ENCODE peak calls at places on chromosomes 4 and X, in eight cellular contexts. G, J, E, Z, B, V, N and R are unnamed samples.

GRCh38 chrX:29432534-29432933 is 782.8 kb upstream of the MAGEB2 start:
- DNase-seq in J (no peak), E (no peak), Z (no peak), V (no peak), B (no peak), N (no peak), G (no peak), R (no peak)

GRCh38 chr4:184198190-184198589 is 19.5 kb downstream of the ENPP6 start:
- DNase-seq in B (no peak), G (no peak), N (no peak), J (no peak), Z (no peak), E (no peak), V (no peak), R (no peak)

GRCh38 chr4:19540859-19541258 is 710.8 kb upstream of the SLIT2 start:
- DNase-seq in J (no peak), V (no peak), G (no peak), N (no peak), E (no peak), B (no peak), Z (no peak), R (no peak)

GRCh38 chrX:123489011-123489410 is 243.8 kb downstream of the THOC2 start:
- DNase-seq in G (no peak), J (no peak), Z (no peak), B (no peak), N (no peak), V (peak), E (peak), R (no peak)

GRCh38 chrX:38862100-38862499 is 60.8 kb downstream of the MID1IP1 start:
- DNase-seq in B (no peak), N (no peak), E (no peak), G (peak), J (no peak), V (no peak), Z (no peak), R (no peak)

GRCh38 chr4:105023668-105024055 is 123.0 kb upstream of the TET2 start:
- DNase-seq in E (no peak), N (no peak), Z (no peak), J (no peak), B (no peak), V (no peak), G (no peak), R (no peak)

GRCh38 chr4:112895785-112896184 is 153.7 kb upstream of the ANK2 start:
- DNase-seq in J (peak), Z (no peak), B (no peak), G (no peak), V (peak), E (no peak), N (no peak), R (no peak)

GRCh38 chr4:147984065-147984777 is 252.3 kb downstream of the ARHGAP10 start:
- DNase-seq in N (no peak), V (peak), B (no peak), J (peak), G (peak), Z (peak), E (peak), R (peak)

GRCh38 chrX:110394653-110395052 is 36.0 kb downstream of the RTL9 start:
- DNase-seq in B (no peak), G (peak), V (peak), J (no peak), E (peak), Z (no peak), N (no peak), R (no peak)

GRCh38 chr4:104896623-104897296 is 249.9 kb upstream of the TET2 start:
- DNase-seq in N (no peak), Z (no peak), B (no peak), G (no peak), J (no peak), E (no peak), V (no peak), R (no peak)

GRCh38 chr4:56129431-56129861 is 180.7 kb downstream of the CEP135 start:
- DNase-seq in V (no peak), Z (no peak), J (no peak), E (no peak), N (no peak), B (no peak), G (peak), R (peak)

GRCh38 chrX:11864171-11864570 is 106.1 kb downstream of the MSL3 start:
- DNase-seq in E (no peak), G (no peak), N (no peak), Z (no peak), B (no peak), J (no peak), V (no peak), R (no peak)

GRCh38 chr4:28357985-28358384 is 1497.3 kb downstream of the STIM2 start:
- DNase-seq in N (no peak), V (peak), G (no peak), E (peak), Z (no peak), B (no peak), J (no peak), R (no peak)

GRCh38 chr4:129342820-129343219 is 246.9 kb downstream of the C4orf33 start:
- DNase-seq in Z (no peak), E (peak), G (no peak), J (no peak), V (peak), N (no peak), B (no peak), R (no peak)

GRCh38 chr4:2796261-2797187 is 3.6 kb downstream of the SH3BP2 start:
- DNase-seq in E (peak), G (no peak), V (peak), Z (no peak), B (no peak), J (no peak), N (no peak), R (no peak)

GRCh38 chr4:20433101-20433705 is 181.5 kb downstream of the SLIT2 start:
- DNase-seq in V (no peak), G (no peak), N (no peak), E (no peak), J (no peak), B (no peak), Z (no peak), R (no peak)

GRCh38 chr4:117001077-117001476 is 84.3 kb downstream of the TRAM1L1 start:
- DNase-seq in G (no peak), Z (no peak), V (no peak), E (no peak), J (no peak), B (no peak), N (no peak), R (no peak)

GRCh38 chr4:156422576-156422975 is 468.9 kb upstream of the CTSO start:
- DNase-seq in Z (no peak), V (peak), G (no peak), N (no peak), J (no peak), E (peak), B (no peak), R (no peak)

GRCh38 chr4:184583738-184584502 is 65.3 kb downstream of the CASP3 start:
- DNase-seq in E (no peak), V (no peak), G (no peak), Z (no peak), N (no peak), B (no peak), J (no peak), R (no peak)

GRCh38 chrX:12149670-12150407 is 11.6 kb downstream of the FRMPD4 start:
- DNase-seq in Z (no peak), J (no peak), B (no peak), G (no peak), E (no peak), V (no peak), N (no peak), R (no peak)

GRCh38 chrX:125203737-125204578 is 115.7 kb upstream of the TEX13C start:
- DNase-seq in V (no peak), J (peak), N (no peak), Z (no peak), E (no peak), B (no peak), G (peak), R (peak)

GRCh38 chrX:928606-929005 is 283.8 kb downstream of the CRLF2 start:
- DNase-seq in N (no peak), V (no peak), G (no peak), E (no peak), B (no peak), Z (no peak), J (no peak), R (no peak)

GRCh38 chr4:11487876-11488545 is 59.3 kb upstream of the HS3ST1 start:
- DNase-seq in Z (no peak), V (peak), G (no peak), B (no peak), J (no peak), N (no peak), E (no peak), R (no peak)

GRCh38 chr4:182101618-182102017 is 141.6 kb upstream of the TENM3 start:
- DNase-seq in E (no peak), V (no peak), Z (no peak), G (no peak), N (no peak), J (no peak), B (no peak), R (no peak)

GRCh38 chrX:48937065-48937907 is 18.5 kb upstream of the PIM2 start:
- DNase-seq in Z (no peak), B (no peak), E (no peak), N (peak), J (no peak), V (no peak), G (peak), R (no peak)

GRCh38 chrX:8345473-8345872 is 119.2 kb upstream of the VCX3B start:
- DNase-seq in E (no peak), N (no peak), V (no peak), Z (no peak), B (no peak), J (no peak), G (no peak), R (no peak)

GRCh38 chr4:20456416-20456815 is 204.7 kb downstream of the SLIT2 start:
- DNase-seq in N (no peak), G (no peak), E (peak), J (no peak), V (no peak), B (no peak), Z (no peak), R (peak)

GRCh38 chr4:2417765-2418651 is at the start of gene ZFYVE28:
- DNase-seq in N (no peak), B (no peak), Z (no peak), G (peak), V (no peak), E (peak), J (no peak), R (no peak)

GRCh38 chr4:75494563-75494962 is 19.6 kb downstream of the RCHY1 start:
- DNase-seq in G (peak), E (peak), Z (no peak), J (no peak), N (no peak), V (peak), B (no peak), R (no peak)

GRCh38 chr4:174631901-174632758 is 109.8 kb upstream of the HPGD start:
- DNase-seq in N (no peak), G (peak), E (peak), Z (peak), B (no peak), V (peak), J (no peak), R (peak)

GRCh38 chr4:15654556-15655222 is 468 bp downstream of the FBXL5 start:
- DNase-seq in B (peak), Z (no peak), V (peak), J (peak), N (no peak), G (no peak), E (peak), R (peak)

GRCh38 chr4:69649629-69650028 is 3.4 kb downstream of the UGT2A1 start:
- DNase-seq in Z (no peak), G (peak), E (no peak), N (no peak), V (peak), B (no peak), J (no peak), R (no peak)

GRCh38 chr4:89203902-89204301 is 92.6 kb downstream of the TIGD2 start:
- DNase-seq in E (no peak), N (no peak), V (no peak), G (no peak), J (no peak), Z (no peak), B (no peak), R (no peak)

GRCh38 chrX:54066841-54067240 is 22.6 kb upstream of the PHF8 start:
- DNase-seq in Z (no peak), B (no peak), G (no peak), E (peak), V (peak), N (no peak), J (no peak), R (no peak)

GRCh38 chrX:12949927-12950656 is 24.8 kb upstream of the TMSB4X start:
- DNase-seq in J (no peak), Z (no peak), V (peak), E (peak), N (peak), B (no peak), G (peak), R (no peak)

GRCh38 chr4:1090465-1091440 is 22.6 kb downstream of the RNF212 start:
- DNase-seq in G (no peak), V (no peak), N (no peak), Z (no peak), E (no peak), B (no peak), J (no peak), R (no peak)

GRCh38 chrX:12372111-12372510 is 233.8 kb downstream of the FRMPD4 start:
- DNase-seq in V (no peak), E (peak), N (no peak), Z (no peak), J (no peak), B (no peak), G (no peak), R (no peak)

GRCh38 chr4:9762823-9763475 is 18.5 kb upstream of the DRD5 start:
- DNase-seq in Z (peak), N (no peak), B (no peak), E (peak), V (peak), J (peak), G (peak), R (peak)

GRCh38 chr4:106315476-106315967 is 487 bp downstream of the TBCK start:
- DNase-seq in N (no peak), E (peak), Z (peak), V (peak), G (peak), B (no peak), J (no peak), R (no peak)